ENCODE peak calls at places on chromosomes 12 and 14, in five cellular contexts. F is A549, V is IMR-90, G is HepG2, A is GM12878. J is an unnamed sample.

GRCh38 chr12:79548525-79548924 is 142.2 kb downstream of the PAWR start:
- DNase-seq in F (no peak), A (no peak), V (no peak), G (no peak), J (no peak)

GRCh38 chr14:90664911-90665695 is 151.1 kb downstream of the TTC7B start:
- DNase-seq in F (no peak), G (no peak), V (peak), A (no peak), J (no peak)

GRCh38 chr12:4781212-4781611 is 61.0 kb downstream of the GALNT8 start:
- DNase-seq in G (no peak), A (no peak), F (no peak), V (no peak), J (no peak)

GRCh38 chr14:36584167-36584811 is 1.9 kb upstream of the NKX2-8 start:
- DNase-seq in F (no peak), G (no peak), V (no peak), A (no peak), J (peak)

GRCh38 chr14:29741909-29742401 is 185.7 kb downstream of the PRKD1 start:
- DNase-seq in G (no peak), F (no peak), V (peak), A (no peak), J (no peak)

GRCh38 chr12:54140958-54141388 is 47.8 kb downstream of the SMUG1 start:
- DNase-seq in F (no peak), V (no peak), A (no peak), G (no peak), J (no peak)

GRCh38 chr12:12019881-12020280 is 50.9 kb upstream of the BCL2L14 start:
- DNase-seq in V (no peak), A (no peak), G (no peak), F (no peak), J (no peak)

GRCh38 chr12:131368073-131369071 is 342.5 kb upstream of the SFSWAP start:
- DNase-seq in F (no peak), V (no peak), A (no peak), G (no peak), J (peak)

GRCh38 chr12:6788972-6789905 is at the start of gene CD4:
- DNase-seq in F (no peak), G (no peak), A (no peak), V (no peak), J (no peak)

GRCh38 chr12:27822076-27822712 is 42.2 kb upstream of the MANSC4 start:
- DNase-seq in A (peak), F (no peak), G (no peak), V (peak), J (no peak)

GRCh38 chr12:76883826-76884225 is 5.0 kb upstream of the CSRP2 start:
- DNase-seq in G (no peak), F (no peak), A (no peak), V (peak), J (no peak)
- TF ChIP-seq SMC3 in G (no peak), F (no peak), A (no peak), V (no peak), J (no peak)

GRCh38 chr14:57707219-57707618 is 158.7 kb downstream of the SLC35F4 start:
- DNase-seq in G (no peak), V (no peak), F (no peak), A (no peak), J (no peak)

GRCh38 chr14:57712698-57713097 is 153.2 kb downstream of the SLC35F4 start:
- DNase-seq in A (no peak), V (no peak), G (no peak), F (no peak), J (no peak)

GRCh38 chr14:57714487-57714899 is 151.4 kb downstream of the SLC35F4 start:
- DNase-seq in A (no peak), V (no peak), F (no peak), G (no peak), J (no peak)

GRCh38 chr14:57712101-57712500 is 153.8 kb downstream of the SLC35F4 start:
- DNase-seq in A (no peak), F (no peak), V (no peak), G (no peak), J (no peak)

GRCh38 chr14:57709909-57710308 is 156.0 kb downstream of the SLC35F4 start:
- DNase-seq in V (no peak), A (no peak), G (no peak), F (no peak), J (no peak)
- TF ChIP-seq SMC3 in V (no peak), A (no peak), G (no peak), F (no peak), J (no peak)

GRCh38 chr12:22743700-22744099 is 118.7 kb downstream of the ETNK1 start:
- DNase-seq in F (no peak), G (no peak), A (no peak), V (no peak), J (no peak)
- TF ChIP-seq SMC3 in F (no peak), G (no peak), A (no peak), V (no peak), J (no peak)

GRCh38 chr14:26828741-26829140 is 230.9 kb upstream of the NOVA1 start:
- DNase-seq in A (no peak), F (no peak), V (no peak), G (no peak), J (no peak)

GRCh38 chr14:26835949-26836570 is 238.2 kb upstream of the NOVA1 start:
- DNase-seq in A (no peak), G (no peak), V (no peak), F (no peak), J (no peak)

GRCh38 chr14:26839481-26839880 is 241.6 kb upstream of the NOVA1 start:
- DNase-seq in F (no peak), V (no peak), G (no peak), A (no peak), J (no peak)

DNA sequence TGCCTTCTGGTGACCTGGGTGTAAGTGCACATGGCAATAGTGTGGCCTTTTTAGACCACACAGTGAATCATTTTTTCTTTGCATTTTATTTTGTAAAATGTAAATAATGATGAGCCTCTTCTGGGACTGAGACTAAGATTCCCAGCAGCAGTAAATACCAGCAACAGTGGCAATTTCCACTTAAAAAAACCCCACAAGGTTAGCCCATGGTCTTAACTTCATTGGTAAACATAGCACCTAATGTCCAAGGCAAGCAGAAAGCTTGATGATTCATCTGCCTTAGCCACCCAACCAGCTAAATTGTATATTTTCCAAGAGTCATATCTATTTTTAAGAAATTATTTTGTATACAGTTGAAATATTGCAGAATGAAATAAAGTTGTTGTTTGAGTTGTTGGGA is 235.9 kb upstream of the NOVA1 start:
- DNase-seq in A (no peak), F (no peak), V (no peak), G (no peak), J (no peak)
- TF ChIP-seq SMC3 in A (no peak), F (no peak), V (no peak), G (no peak), J (no peak)

J was measured in SK-N-SH.